ENCODE peak calls at places on chromosomes 4 and X, in seven cellular contexts. P, S, T, Z, U, I and F are unnamed samples. For H3K36me3 and H3K9me3, the result is how much of the 10 kb centered on the place peaks cover.

GRCh38 chr4:16227462-16227868 is 1.2 kb upstream of the TAPT1 start:
- DNase-seq in Z (peak), P (peak), S (no peak), T (peak), I (no peak), U (no peak), F (peak)

GRCh38 chr4:102326951-102327350 is 18.3 kb downstream of the SLC39A8 start:
- DNase-seq in T (no peak), I (no peak), P (no peak), S (no peak), U (no peak), Z (no peak), F (no peak)

GRCh38 chr4:124118061-124118460 is 594.5 kb downstream of the ANKRD50 start:
- DNase-seq in T (no peak), U (no peak), S (no peak), Z (no peak), P (no peak), I (no peak), F (no peak)

GRCh38 chr4:141395246-141395830 is 174.6 kb downstream of the ZNF330 start:
- DNase-seq in I (no peak), P (no peak), Z (no peak), T (no peak), S (no peak), U (no peak), F (no peak)

GRCh38 chr4:120636120-120636630 is 286.4 kb downstream of the PRDM5 start:
- DNase-seq in S (no peak), T (no peak), Z (no peak), I (no peak), U (no peak), P (no peak), F (no peak)

GRCh38 chrX:16484338-16484737 is 165.6 kb upstream of the S100G start:
- DNase-seq in Z (no peak), P (no peak), T (no peak), S (no peak), U (no peak), I (no peak), F (no peak)

GRCh38 chrX:133653363-133653762 is 238.1 kb upstream of the GPC4 start:
- DNase-seq in U (no peak), P (no peak), S (no peak), I (no peak), T (no peak), Z (no peak), F (no peak)

GRCh38 chrX:9942086-9942485 is 25.1 kb upstream of the CLDN34 start:
- DNase-seq in S (no peak), U (no peak), Z (no peak), T (no peak), P (peak), I (no peak), F (no peak)

GRCh38 chrX:108396986-108397385 is 41.2 kb downstream of the COL4A6 start:
- DNase-seq in P (no peak), U (no peak), S (no peak), T (no peak), I (no peak), Z (no peak), F (no peak)
- H3K36me3 ChIP-seq in P (under half), U (under half), S (under half), T (under half), I (under half), Z (under half), F (under half)

GRCh38 chrX:7987160-7987992 is 60.2 kb upstream of the PNPLA4 start:
- DNase-seq in U (no peak), T (no peak), P (no peak), S (no peak), Z (no peak), I (no peak), F (no peak)
- TF ChIP-seq EP300 in U (no peak), T (no peak), P (no peak), S (no peak), Z (no peak), I (no peak), F (no peak)

DNA sequence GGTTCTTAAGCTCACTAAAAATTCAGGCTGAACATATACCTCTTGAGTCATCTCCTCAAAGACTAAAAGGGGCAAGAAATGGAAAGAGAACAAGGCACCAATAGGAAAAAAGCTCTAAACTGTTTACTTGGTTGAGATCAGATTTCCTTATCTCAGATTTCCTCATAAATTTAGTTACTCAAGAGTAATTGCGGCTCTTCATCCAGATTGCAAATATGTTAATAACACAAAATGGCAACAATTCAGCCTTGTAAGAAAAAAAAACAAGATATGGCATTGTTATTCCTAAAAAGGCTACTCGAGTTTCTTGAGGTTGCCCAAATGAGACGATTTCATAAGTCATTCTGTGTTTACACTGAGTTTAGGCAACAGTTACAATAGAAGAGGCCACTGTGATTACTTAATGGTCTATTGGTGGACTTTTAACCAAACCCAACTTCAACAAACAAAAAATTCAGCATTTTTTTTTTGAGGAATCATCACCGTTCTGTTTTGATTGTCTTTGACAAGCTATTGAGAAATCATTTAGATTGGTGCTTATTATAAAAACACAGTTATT is 97.9 kb upstream of the PDHA1 start:
- DNase-seq in P (no peak), Z (no peak), U (no peak), S (no peak), I (no peak), T (no peak), F (no peak)
- H3K9me3 ChIP-seq in P (under half), Z (under half), U (under half), S (under half), I (under half), T (under half), F (under half)

DNA sequence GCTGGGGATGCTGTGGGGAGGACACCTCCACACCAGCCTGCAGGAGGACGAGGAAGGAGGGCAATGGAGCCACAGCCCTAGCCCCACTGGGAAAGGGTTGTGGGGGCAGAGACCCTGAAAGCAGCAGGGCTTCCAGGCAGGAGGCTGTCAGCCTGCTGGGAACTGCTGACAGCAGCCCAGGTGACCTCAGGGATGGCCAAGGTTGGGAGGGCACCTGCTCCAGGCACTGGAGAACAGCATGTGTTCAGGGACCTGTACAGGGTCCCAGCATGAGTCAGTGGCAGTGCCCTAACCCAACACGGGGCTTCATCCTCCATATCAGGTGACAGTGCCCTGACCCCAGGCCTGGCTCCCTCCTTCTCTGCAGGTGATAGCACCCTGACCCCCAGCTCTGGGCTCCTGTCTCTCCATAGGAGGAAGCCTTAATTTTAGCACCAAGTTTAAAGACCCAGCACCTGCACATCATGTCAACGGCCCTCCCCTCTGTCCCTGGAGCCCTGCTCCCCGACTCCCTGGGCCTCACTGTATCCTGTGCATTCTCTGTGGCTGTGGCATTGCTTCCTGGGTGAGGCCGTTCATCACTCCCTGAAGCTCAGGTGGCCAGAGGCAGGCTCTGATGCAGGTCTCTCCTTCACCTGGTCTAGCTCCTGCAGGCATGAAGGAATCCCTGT is 66.3 kb downstream of the CRMP1 start:
- DNase-seq in S (no peak), U (no peak), P (no peak), Z (no peak), I (no peak), T (no peak), F (no peak)
- H3K36me3 ChIP-seq in S (under half), U (under half), P (under half), Z (under half), I (under half), T (under half), F (under half)

DNA sequence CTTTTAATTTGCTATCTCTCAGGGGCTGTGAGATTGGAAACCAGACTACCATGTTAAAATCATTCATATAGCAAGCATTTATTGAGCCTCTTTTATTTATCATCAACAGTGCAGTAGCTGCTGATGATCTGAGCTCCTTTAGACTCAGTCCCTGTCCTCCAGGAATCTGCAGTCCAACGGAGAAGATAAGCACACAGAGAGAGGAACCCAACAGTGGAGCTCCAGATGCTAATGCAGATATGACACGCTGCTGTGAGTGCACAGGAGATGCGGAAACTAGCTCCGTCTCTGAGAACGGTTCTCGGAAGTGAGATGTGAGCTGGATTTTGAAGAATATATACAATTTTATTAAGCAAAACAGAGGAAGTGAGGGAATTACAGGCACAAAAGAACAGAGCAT is 35.4 kb downstream of the DCHS2 start:
- DNase-seq in U (no peak), I (no peak), Z (no peak), S (no peak), P (no peak), T (no peak), F (no peak)
- TF ChIP-seq EP300 in U (no peak), I (no peak), Z (no peak), S (no peak), P (no peak), T (no peak), F (no peak)

DNA sequence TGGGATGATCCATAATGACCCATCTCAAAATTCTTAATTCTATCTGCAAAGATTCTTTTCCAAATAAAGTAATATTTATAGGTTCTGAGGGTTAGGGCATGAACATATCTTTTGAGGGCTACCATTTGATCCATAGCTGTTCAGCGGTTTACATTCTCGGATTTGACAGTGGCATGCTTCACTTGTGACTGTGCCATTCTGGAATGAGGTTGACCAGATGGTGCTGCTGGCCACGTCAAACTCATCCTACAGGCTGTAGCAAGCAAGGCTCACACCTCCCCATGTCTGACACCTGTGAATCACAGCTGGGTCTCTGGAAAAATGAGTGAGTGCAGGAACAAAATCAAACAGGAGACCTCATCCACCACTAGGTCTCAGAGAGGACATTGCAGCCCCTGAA is 280.5 kb downstream of the DHRSX start:
- DNase-seq in U (no peak), I (no peak), T (no peak), P (no peak), S (no peak), Z (peak), F (no peak)
- H3K9me3 ChIP-seq in U (half or more), I (under half), T (under half), P (under half), S (under half), Z (under half), F (under half)

GRCh38 chrX:13748486-13748885 is 13.9 kb downstream of the OFD1 start:
- DNase-seq in U (no peak), Z (no peak), I (no peak), S (no peak), T (no peak), P (no peak), F (no peak)
- H3K36me3 ChIP-seq in U (under half), Z (under half), I (under half), S (under half), T (under half), P (under half), F (under half)

DNA sequence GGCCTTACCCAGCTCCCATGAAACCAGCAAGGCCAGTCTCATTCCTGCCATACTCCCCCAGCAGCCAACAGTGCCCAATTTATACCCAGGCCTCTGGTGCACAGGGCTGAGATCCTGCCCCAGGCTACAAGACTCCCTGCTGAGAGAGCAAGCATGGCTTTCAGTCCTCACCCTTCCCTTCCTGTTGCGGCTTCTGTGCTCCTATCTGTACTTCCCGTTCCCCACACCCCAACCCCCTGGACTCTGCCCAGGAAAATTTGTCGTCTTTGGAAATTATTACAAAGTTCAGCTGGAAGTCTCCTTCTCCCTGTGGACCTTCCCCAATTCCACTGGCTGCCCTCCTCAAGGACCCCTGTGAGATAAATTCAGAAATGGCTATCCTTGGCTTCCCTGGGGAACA is 84.1 kb upstream of the GK2 start:
- DNase-seq in S (no peak), T (no peak), U (no peak), I (no peak), P (no peak), Z (no peak), F (no peak)
- TF ChIP-seq EP300 in S (no peak), T (no peak), U (no peak), I (no peak), P (no peak), Z (no peak), F (no peak)